ENCODE peak calls at places on chromosomes 2 and 18, in four cellular contexts. N is stimulated activated CD4-positive, alpha-beta T cell treated with anti-CD3 and anti-CD28 coated beads, Interleukin-12 subunit alpha, Interleukin-12 subunit beta, amount 100 ng/mL, for 24 hours; B is Karpas-422; P is fibroblast of villous mesenchyme. S is an unnamed sample.
A peak's percentile ranks its signal among the peaks of the same experiment; 100 is the strongest.

GRCh38 chr2:54940723-54941122 is 109.5 kb downstream of the RTN4 start:
- DNase-seq in N (no peak), B (no peak), P (no peak), S (no peak)

GRCh38 chr2:30232027-30232800 is 880 bp downstream of the LBH start:
- DNase-seq in N (no peak), B (peak; percentile 48), P (peak; percentile 30), S (peak; percentile 81)

GRCh38 chr2:188466761-188467160 is 175.1 kb downstream of the GULP1 start:
- DNase-seq in N (no peak), B (no peak), P (no peak), S (no peak)

GRCh38 chr18:10705291-10705690 is 179.5 kb downstream of the NAPG start:
- DNase-seq in N (no peak), B (no peak), P (no peak), S (no peak)

GRCh38 chr2:68879296-68879695 is 8.1 kb upstream of the BMP10 start:
- DNase-seq in N (no peak), B (no peak), P (peak; percentile 56), S (no peak)

GRCh38 chr2:191728710-191729597 is 51.0 kb downstream of the NABP1 start:
- DNase-seq in N (no peak), B (peak; percentile 44), P (no peak), S (no peak)

GRCh38 chr2:206915136-206915535 is 24.2 kb upstream of the CPO start:
- DNase-seq in N (no peak), B (no peak), P (peak; percentile 93), S (no peak)

GRCh38 chr2:240165034-240165433 is 24.6 kb upstream of the OTOS start:
- DNase-seq in N (no peak), B (no peak), P (no peak), S (no peak)

GRCh38 chr2:177169810-177170514 is 42.6 kb upstream of the HNRNPA3 start:
- DNase-seq in N (no peak), B (no peak), P (no peak), S (no peak)

GRCh38 chr2:48965204-48965603 is 189.1 kb downstream of the FSHR start:
- DNase-seq in N (no peak), B (no peak), P (no peak), S (no peak)

GRCh38 chr2:68362749-68363148 is 2.3 kb upstream of the PLEK start:
- DNase-seq in N (no peak), B (peak; percentile 67), P (no peak), S (no peak)

GRCh38 chr2:105237045-105237765 is 4.3 kb upstream of the GPR45 start:
- DNase-seq in N (no peak), B (no peak), P (no peak), S (no peak)

GRCh38 chr2:54710216-54710615 is 13.2 kb upstream of the EML6 start:
- DNase-seq in N (no peak), B (no peak), P (no peak), S (no peak)

GRCh38 chr2:198807131-198807530 is 650.6 kb downstream of the SATB2 start:
- DNase-seq in N (no peak), B (no peak), P (no peak), S (no peak)

GRCh38 chr18:66136039-66136438 is 385.2 kb downstream of the CDH7 start:
- DNase-seq in N (no peak), B (no peak), P (no peak), S (no peak)

GRCh38 chr2:223328578-223328977 is 273.6 kb downstream of the SCG2 start:
- DNase-seq in N (no peak), B (no peak), P (peak; percentile 11), S (no peak)

GRCh38 chr18:79402209-79402576 is 6.5 kb downstream of the NFATC1 start:
- DNase-seq in N (no peak), B (no peak), P (no peak), S (no peak)

GRCh38 chr2:146226077-146226476 is 1618.8 kb upstream of the ACVR2A start:
- DNase-seq in N (no peak), B (no peak), P (no peak), S (no peak)

GRCh38 chr2:10646153-10646552 is 43.6 kb downstream of the NOL10 start:
- DNase-seq in N (no peak), B (no peak), P (no peak), S (no peak)

GRCh38 chr2:110853516-110853915 is 121.1 kb downstream of the ACOXL start:
- DNase-seq in N (no peak), B (peak; percentile 81), P (peak; percentile 24), S (peak; percentile 82)

GRCh38 chr2:21280793-21281192 is 157.0 kb downstream of the TDRD15 start:
- DNase-seq in N (no peak), B (no peak), P (no peak), S (no peak)

GRCh38 chr2:97718051-97718882 is 4.9 kb downstream of the ZAP70 start:
- DNase-seq in N (peak; percentile 42), B (peak; percentile 48), P (no peak), S (peak; percentile 45)

GRCh38 chr18:52409732-52410131 is 69.7 kb downstream of the DCC start:
- DNase-seq in N (no peak), B (no peak), P (no peak), S (no peak)

GRCh38 chr2:200300065-200300464 is 6.4 kb upstream of the SPATS2L start:
- DNase-seq in N (no peak), B (no peak), P (no peak), S (no peak)

GRCh38 chr2:17249249-17249648 is 269.0 kb downstream of the RAD51AP2 start:
- DNase-seq in N (no peak), B (no peak), P (no peak), S (no peak)

GRCh38 chr18:75160315-75160714 is 48.6 kb downstream of the PTGR3 start:
- DNase-seq in N (no peak), B (no peak), P (no peak), S (no peak)

GRCh38 chr2:124250433-124250832 is 225.3 kb downstream of the CNTNAP5 start:
- DNase-seq in N (no peak), B (no peak), P (no peak), S (no peak)

GRCh38 chr2:3627500-3628100 is 30.4 kb upstream of the ALLC start:
- DNase-seq in N (no peak), B (no peak), P (no peak), S (no peak)

GRCh38 chr2:235709969-235710879 is 216.4 kb downstream of the AGAP1 start:
- DNase-seq in N (no peak), B (no peak), P (no peak), S (no peak)

GRCh38 chr2:12953596-12953995 is 236.9 kb downstream of the TRIB2 start:
- DNase-seq in N (no peak), B (no peak), P (no peak), S (no peak)

GRCh38 chr2:208037564-208038487 is 12.5 kb upstream of the PLEKHM3 start:
- DNase-seq in N (no peak), B (no peak), P (no peak), S (no peak)

GRCh38 chr18:32308493-32309120 is 118.8 kb downstream of the MEP1B start:
- DNase-seq in N (no peak), B (no peak), P (peak; percentile 64), S (no peak)

GRCh38 chr2:36708119-36708741 is 11.7 kb downstream of the VIT start:
- DNase-seq in N (no peak), B (no peak), P (peak; percentile 39), S (no peak)

S was measured in T-helper 2 cell.